ENCODE peak calls at places on chromosomes 4 and X, in seven cellular contexts. One of them, this sample, is unnamed.

GRCh38 chrX:42399632-42400024 is 378.3 kb downstream of the PPP1R2C start:
- DNase-seq in transverse colon: no peak
- DNase-seq in NCI-H82: peak; percentile 47
- DNase-seq in head of caudate nucleus: no peak
- DNase-seq in fibroblast of lung: no peak
- DNase-seq in stimulated activated naive B cell treated with anti-CD40 and anti-IgM and Interleukin-4, amounts not matched to agents 10 μg/mL and 1 μg/mL and 100 μg/mL, for 72 hours: no peak
- DNase-seq in left kidney: no peak
- DNase-seq in this sample: no peak

GRCh38 chr4:88177981-88178632 is 19.7 kb upstream of the ABCG2 start:
- DNase-seq in transverse colon: peak; percentile 24
- DNase-seq in fibroblast of lung: peak; percentile 71
- DNase-seq in left kidney: peak; percentile 34
- DNase-seq in stimulated activated naive B cell treated with anti-CD40 and anti-IgM and Interleukin-4, amounts not matched to agents 10 μg/mL and 1 μg/mL and 100 μg/mL, for 72 hours: no peak
- DNase-seq in NCI-H82: peak; percentile 10
- DNase-seq in head of caudate nucleus: no peak
- DNase-seq in this sample: peak; percentile 46

GRCh38 chr4:183241771-183242170 is 78.3 kb downstream of the CLDN22 start:
- DNase-seq in transverse colon: no peak
- DNase-seq in NCI-H82: no peak
- DNase-seq in head of caudate nucleus: no peak
- DNase-seq in left kidney: no peak
- DNase-seq in stimulated activated naive B cell treated with anti-CD40 and anti-IgM and Interleukin-4, amounts not matched to agents 10 μg/mL and 1 μg/mL and 100 μg/mL, for 72 hours: no peak
- DNase-seq in fibroblast of lung: peak; percentile 26
- DNase-seq in this sample: peak; percentile 97

GRCh38 chr4:98657531-98658286 is 702 bp downstream of the TSPAN5 start:
- DNase-seq in fibroblast of lung: peak; percentile 75
- DNase-seq in stimulated activated naive B cell treated with anti-CD40 and anti-IgM and Interleukin-4, amounts not matched to agents 10 μg/mL and 1 μg/mL and 100 μg/mL, for 72 hours: peak; percentile 11
- DNase-seq in transverse colon: peak; percentile 23
- DNase-seq in left kidney: peak; percentile 81
- DNase-seq in head of caudate nucleus: peak; percentile 70
- DNase-seq in NCI-H82: peak; percentile 90
- DNase-seq in this sample: peak; percentile 45

GRCh38 chr4:182449960-182450359 is 206.8 kb downstream of the TENM3 start:
- DNase-seq in head of caudate nucleus: no peak
- DNase-seq in fibroblast of lung: peak; percentile 26
- DNase-seq in NCI-H82: no peak
- DNase-seq in stimulated activated naive B cell treated with anti-CD40 and anti-IgM and Interleukin-4, amounts not matched to agents 10 μg/mL and 1 μg/mL and 100 μg/mL, for 72 hours: no peak
- DNase-seq in left kidney: peak; percentile 16
- DNase-seq in transverse colon: no peak
- DNase-seq in this sample: no peak

GRCh38 chr4:151204925-151205524 is 71.9 kb upstream of the PRSS48 start:
- DNase-seq in transverse colon: no peak
- DNase-seq in fibroblast of lung: no peak
- DNase-seq in NCI-H82: no peak
- DNase-seq in stimulated activated naive B cell treated with anti-CD40 and anti-IgM and Interleukin-4, amounts not matched to agents 10 μg/mL and 1 μg/mL and 100 μg/mL, for 72 hours: no peak
- DNase-seq in left kidney: no peak
- DNase-seq in head of caudate nucleus: no peak
- DNase-seq in this sample: no peak

GRCh38 chrX:38548508-38548907 is 12.8 kb upstream of the TSPAN7 start:
- DNase-seq in NCI-H82: no peak
- DNase-seq in stimulated activated naive B cell treated with anti-CD40 and anti-IgM and Interleukin-4, amounts not matched to agents 10 μg/mL and 1 μg/mL and 100 μg/mL, for 72 hours: no peak
- DNase-seq in transverse colon: no peak
- DNase-seq in head of caudate nucleus: no peak
- DNase-seq in fibroblast of lung: no peak
- DNase-seq in left kidney: peak; percentile 6
- DNase-seq in this sample: no peak

GRCh38 chr4:133130171-133130570 is 18.9 kb upstream of the PCDH10 start:
- DNase-seq in left kidney: no peak
- DNase-seq in NCI-H82: no peak
- DNase-seq in fibroblast of lung: no peak
- DNase-seq in head of caudate nucleus: no peak
- DNase-seq in transverse colon: no peak
- DNase-seq in stimulated activated naive B cell treated with anti-CD40 and anti-IgM and Interleukin-4, amounts not matched to agents 10 μg/mL and 1 μg/mL and 100 μg/mL, for 72 hours: no peak
- DNase-seq in this sample: no peak

GRCh38 chrX:120672841-120673530 is 43.1 kb upstream of the C1GALT1C1 start:
- DNase-seq in transverse colon: no peak
- DNase-seq in left kidney: no peak
- DNase-seq in head of caudate nucleus: no peak
- DNase-seq in NCI-H82: no peak
- DNase-seq in fibroblast of lung: no peak
- DNase-seq in stimulated activated naive B cell treated with anti-CD40 and anti-IgM and Interleukin-4, amounts not matched to agents 10 μg/mL and 1 μg/mL and 100 μg/mL, for 72 hours: no peak
- DNase-seq in this sample: no peak